ENCODE peak calls at places on chromosomes 2 and 18, in nine cellular contexts. N, W, I, J, K, U, O, A and E are unnamed samples.

GRCh38 chr18:33505798-33506197 is 65.3 kb upstream of the CCDC178 start:
- DNase-seq in U (no peak), J (no peak), I (no peak), A (no peak), O (no peak), N (no peak), K (no peak), W (no peak), E (no peak)

GRCh38 chr2:113136828-113137775 is 9.7 kb downstream of the IL1RN start:
- DNase-seq in U (no peak), K (no peak), A (no peak), O (peak), W (peak), N (no peak), I (no peak), J (no peak), E (no peak)

GRCh38 chr18:79693561-79694205 is 14.1 kb downstream of the CTDP1 start:
- DNase-seq in I (no peak), A (no peak), K (no peak), O (no peak), J (no peak), N (no peak), U (no peak), W (no peak), E (no peak)

GRCh38 chr2:159459279-159459678 is 157.1 kb downstream of the BAZ2B start:
- DNase-seq in N (no peak), W (no peak), A (no peak), J (no peak), O (no peak), K (no peak), I (no peak), U (no peak), E (no peak)

GRCh38 chr18:35716169-35716831 is 134.8 kb downstream of the GALNT1 start:
- DNase-seq in A (no peak), W (no peak), O (no peak), U (no peak), K (no peak), N (no peak), J (no peak), I (no peak), E (no peak)

GRCh38 chr2:43851026-43851980 is 12.5 kb downstream of the ABCG8 start:
- DNase-seq in W (no peak), N (no peak), K (no peak), O (peak), I (no peak), A (no peak), J (no peak), U (no peak), E (no peak)

GRCh38 chr2:226618875-226619605 is 180.6 kb downstream of the IRS1 start:
- DNase-seq in J (no peak), O (no peak), W (peak), U (peak), K (no peak), A (no peak), N (no peak), I (no peak), E (no peak)

GRCh38 chr2:210445116-210445707 is 31.3 kb downstream of the LANCL1 start:
- DNase-seq in U (peak), N (peak), I (no peak), J (no peak), W (peak), K (no peak), O (no peak), A (no peak), E (no peak)

GRCh38 chr2:235511187-235511661 is 17.4 kb downstream of the AGAP1 start:
- DNase-seq in A (no peak), O (no peak), I (no peak), U (peak), K (no peak), W (peak), J (no peak), N (no peak), E (no peak)

GRCh38 chr2:104872034-104872865 is 18.3 kb downstream of the POU3F3 start:
- DNase-seq in U (no peak), K (no peak), O (no peak), I (no peak), W (no peak), A (no peak), J (no peak), N (no peak), E (no peak)

GRCh38 chr18:63949068-63949737 is at the start of gene HMSD:
- DNase-seq in J (peak), K (peak), I (no peak), A (peak), O (no peak), N (peak), U (peak), W (peak), E (peak)

GRCh38 chr18:58541789-58542425 is 87.0 kb downstream of the ALPK2 start:
- DNase-seq in U (peak), N (no peak), I (no peak), K (no peak), J (no peak), A (no peak), W (peak), O (no peak), E (no peak)

GRCh38 chr2:68414862-68415261 is 49.8 kb downstream of the PLEK start:
- DNase-seq in A (no peak), I (no peak), W (no peak), U (no peak), J (no peak), N (no peak), O (no peak), K (no peak), E (no peak)

GRCh38 chr2:45889053-45889452 is 237.6 kb downstream of the PRKCE start:
- DNase-seq in N (peak), O (no peak), I (peak), K (no peak), W (no peak), A (no peak), U (no peak), J (no peak), E (peak)

GRCh38 chr2:99420751-99421299 is 69.0 kb downstream of the REV1 start:
- DNase-seq in J (no peak), A (no peak), U (no peak), O (no peak), W (peak), I (no peak), N (no peak), K (no peak), E (no peak)

GRCh38 chr2:18378020-18378653 is 182.3 kb downstream of the RDH14 start:
- DNase-seq in A (peak), I (no peak), W (peak), O (no peak), U (peak), K (no peak), J (no peak), N (no peak), E (peak)

GRCh38 chr18:49177071-49177470 is 226.3 kb upstream of the SMAD7 start:
- DNase-seq in I (no peak), N (no peak), O (no peak), A (no peak), K (no peak), W (no peak), U (no peak), J (no peak), E (no peak)

GRCh38 chr18:76448262-76449109 is 46.6 kb downstream of the ZNF516 start:
- DNase-seq in K (no peak), A (no peak), I (no peak), U (no peak), O (peak), W (no peak), J (no peak), N (no peak), E (no peak)

GRCh38 chr18:48983793-48984437 is 33.1 kb upstream of the SMAD7 start:
- DNase-seq in I (no peak), A (no peak), W (no peak), N (no peak), J (no peak), O (no peak), K (no peak), U (no peak), E (no peak)

GRCh38 chr2:158191569-158191968 is 89.9 kb downstream of the UPP2 start:
- DNase-seq in A (no peak), K (no peak), J (no peak), N (no peak), U (no peak), I (no peak), W (no peak), O (no peak), E (no peak)

GRCh38 chr2:15989559-15989958 is 49.2 kb downstream of the MYCN start:
- DNase-seq in A (no peak), I (no peak), W (no peak), U (no peak), N (no peak), J (no peak), O (no peak), K (no peak), E (no peak)

GRCh38 chr2:195489101-195489500 is 167.9 kb upstream of the SLC39A10 start:
- DNase-seq in I (no peak), W (peak), J (no peak), O (no peak), U (no peak), K (no peak), N (no peak), A (no peak), E (no peak)

GRCh38 chr2:127651381-127651809 is 5.4 kb downstream of the GPR17 start:
- DNase-seq in J (no peak), A (no peak), U (no peak), N (no peak), W (no peak), I (no peak), O (no peak), K (peak), E (no peak)

GRCh38 chr2:196987654-196988364 is 61.3 kb upstream of the PGAP1 start:
- DNase-seq in I (no peak), N (no peak), O (peak), J (peak), U (peak), K (no peak), A (no peak), W (peak), E (no peak)